ENCODE peak calls at places on chromosomes 13 and 19, in seven cellular contexts. J is fibroblast of the aortic adventitia, B is fibroblast of lung, O is fibroblast of mammary gland, I is foreskin keratinocyte, N is lower leg skin, F is lower lobe of right lung. Y is an unnamed sample.

GRCh38 chr13:74229242-74229641 is 95.0 kb upstream of the KLF12 start:
- DNase-seq in B (no peak), I (no peak), F (no peak), J (no peak), O (no peak), N (no peak), Y (no peak)

GRCh38 chr13:97182065-97182890 is 39.9 kb upstream of the MBNL2 start:
- DNase-seq in F (no peak), O (no peak), J (no peak), I (no peak), N (no peak), B (no peak), Y (no peak)

GRCh38 chr19:2726160-2726855 is 5.1 kb upstream of the DIRAS1 start:
- DNase-seq in J (no peak), O (no peak), B (no peak), I (no peak), N (no peak), F (no peak), Y (no peak)

GRCh38 chr13:30872685-30873443 is 33.2 kb upstream of the MEDAG start:
- DNase-seq in B (peak), I (peak), O (peak), F (no peak), J (peak), N (no peak), Y (no peak)

GRCh38 chr19:2503521-2504109 is 27.7 kb downstream of the GADD45B start:
- DNase-seq in N (peak), F (peak), J (peak), O (peak), I (peak), B (peak), Y (no peak)

GRCh38 chr13:110323172-110323851 is 16.2 kb downstream of the COL4A2 start:
- DNase-seq in J (peak), O (peak), B (peak), N (no peak), I (peak), F (no peak), Y (no peak)

GRCh38 chr19:29467824-29468401 is 57.9 kb upstream of the VSTM2B start:
- DNase-seq in J (peak), B (no peak), N (no peak), O (peak), I (peak), F (no peak), Y (no peak)

GRCh38 chr19:17794731-17795494 is at the start of gene B3GNT3:
- DNase-seq in F (peak), J (no peak), N (no peak), I (peak), O (no peak), B (no peak), Y (no peak)

GRCh38 chr13:65677906-65678305 is 1552.2 kb downstream of the PCDH9 start:
- DNase-seq in N (no peak), J (peak), F (no peak), I (no peak), O (peak), B (peak), Y (no peak)
- TF ChIP-seq CTCF in N (no peak), J (peak), F (no peak), I (no peak), O (peak), B (peak), Y (no peak)

GRCh38 chr19:37362733-37363132 is 8.2 kb upstream of the ZNF527 start:
- DNase-seq in I (no peak), N (no peak), B (no peak), O (peak), F (no peak), J (no peak), Y (no peak)
- TF ChIP-seq CTCF in I (peak), N (no peak), B (no peak), O (peak), F (no peak), J (no peak), Y (no peak)

DNA sequence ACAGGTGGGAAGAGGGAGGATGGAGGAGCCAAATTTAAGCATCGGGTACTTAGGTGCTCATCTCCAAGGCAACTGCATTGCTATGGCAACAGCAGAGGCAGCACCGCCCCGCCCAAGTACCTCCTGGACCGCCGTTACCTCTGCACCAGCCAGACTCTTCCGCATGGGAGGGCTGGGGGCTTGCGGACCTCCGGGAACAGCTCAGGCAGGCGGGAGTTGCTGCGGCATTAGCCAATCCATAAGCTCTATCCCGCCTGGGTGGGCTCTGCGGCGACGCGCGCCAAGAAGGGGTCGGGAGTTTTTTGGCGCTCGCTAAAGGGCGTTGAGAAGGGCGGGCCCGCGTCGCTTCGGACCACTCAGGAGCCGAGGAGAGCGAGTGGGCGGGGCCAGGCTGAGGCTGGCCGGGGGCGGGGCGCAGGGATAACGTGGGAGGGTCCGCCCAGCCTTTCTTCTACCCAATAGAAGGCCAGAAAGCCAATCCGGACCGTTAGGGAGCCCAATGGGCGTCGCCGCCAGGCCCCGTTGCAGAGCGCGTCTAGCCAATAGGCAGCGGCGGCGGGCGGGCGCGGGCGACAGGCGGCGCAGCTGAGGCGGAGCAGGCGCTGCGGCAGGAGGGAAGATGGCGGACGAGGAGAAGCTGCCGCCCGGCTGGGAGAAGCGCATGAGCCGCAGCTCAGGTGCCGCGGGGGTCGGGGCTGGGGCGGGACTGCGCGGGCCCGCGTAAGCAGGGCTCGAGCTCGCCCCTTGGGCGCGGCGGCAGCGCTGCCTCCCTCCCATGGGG is at the start of gene PIN1:
- DNase-seq in B (peak), F (peak), O (peak), I (peak), J (peak), N (peak), Y (peak)
- TF ChIP-seq CTCF in B (peak), F (peak), O (no peak), I (peak), J (peak), N (no peak), Y (peak)

GRCh38 chr13:26628706-26629105 is 71.2 kb downstream of the WASF3 start:
- DNase-seq in F (no peak), J (peak), I (peak), N (no peak), O (peak), B (peak), Y (no peak)
- TF ChIP-seq CTCF in F (no peak), J (peak), I (peak), N (no peak), O (peak), B (peak), Y (no peak)

DNA sequence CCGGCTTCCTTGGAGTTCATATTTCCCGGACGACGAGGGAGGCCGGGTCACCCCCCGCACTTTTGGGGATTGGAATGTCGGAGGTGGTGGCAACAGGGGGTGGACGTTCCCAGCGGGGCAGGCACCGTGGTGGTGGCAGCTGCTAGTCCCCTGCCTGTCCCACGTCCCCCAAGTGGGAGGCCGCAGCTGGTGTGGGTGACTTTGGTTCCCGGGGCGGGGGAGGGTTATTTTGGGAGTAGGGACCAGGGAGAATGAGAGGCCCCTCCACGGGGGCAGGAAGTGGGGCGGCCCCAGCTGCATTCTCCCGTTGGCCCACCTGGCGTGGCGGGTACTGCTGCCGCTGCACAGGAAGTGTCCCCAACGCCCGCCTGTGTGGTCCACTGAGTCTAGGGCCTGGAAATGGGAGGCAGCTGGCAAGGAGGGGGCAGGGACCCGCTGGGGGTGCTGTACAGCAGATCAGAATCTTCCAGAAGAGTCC is 11.1 kb upstream of the PLIN3 start:
- DNase-seq in N (no peak), B (no peak), J (no peak), O (no peak), I (no peak), F (no peak), Y (no peak)
- TF ChIP-seq CTCF in N (no peak), B (no peak), J (no peak), O (no peak), I (no peak), F (no peak), Y (no peak)

GRCh38 chr19:55382522-55383054 is 1.5 kb downstream of the TMEM238 start:
- DNase-seq in I (no peak), B (no peak), O (no peak), J (no peak), N (no peak), F (no peak), Y (no peak)

GRCh38 chr19:55383789-55384575 is at the start of gene TMEM238:
- DNase-seq in O (peak), J (peak), B (peak), I (no peak), N (no peak), F (peak), Y (no peak)

GRCh38 chr19:55384576-55385235 is 614 bp upstream of the TMEM238 start:
- DNase-seq in B (no peak), N (peak), F (peak), J (no peak), I (peak), O (no peak), Y (no peak)

GRCh38 chr19:55382013-55382412 is 2.1 kb downstream of the TMEM238 start:
- DNase-seq in B (no peak), J (no peak), I (no peak), F (no peak), N (no peak), O (no peak), Y (no peak)

DNA sequence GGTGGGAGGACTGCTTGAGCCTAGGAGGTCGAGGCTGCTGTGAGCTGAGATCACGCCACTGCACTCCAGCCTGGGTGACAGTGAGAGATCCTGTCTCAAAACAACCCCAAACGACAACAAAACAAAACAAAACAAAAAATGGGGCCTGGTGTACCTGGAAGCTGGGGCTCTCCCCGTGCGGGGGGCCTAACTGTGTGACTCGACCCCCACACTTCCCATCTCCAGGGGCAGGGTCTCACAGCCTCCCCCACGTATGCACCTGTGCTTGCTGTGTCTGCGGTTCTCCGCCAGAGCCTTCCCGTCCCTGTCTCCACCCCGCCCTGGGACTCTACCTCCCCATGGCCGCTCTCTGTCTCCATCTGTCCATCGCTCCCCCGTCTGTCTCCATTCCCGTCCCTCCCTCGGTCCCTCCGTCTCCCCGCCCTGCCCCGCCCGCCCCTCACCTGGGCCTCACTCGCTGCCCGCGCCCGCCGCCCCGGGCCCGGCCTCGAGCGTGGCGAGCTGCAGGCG is 758 bp downstream of the TMEM238 start:
- DNase-seq in J (no peak), O (no peak), N (no peak), I (no peak), B (no peak), F (no peak), Y (no peak)
- TF ChIP-seq CTCF in J (no peak), O (no peak), N (no peak), I (no peak), B (no peak), F (no peak), Y (no peak)

GRCh38 chr19:13833330-13834265 is 38.4 kb downstream of the ZSWIM4 start:
- DNase-seq in I (peak), O (peak), F (peak), J (peak), B (peak), N (peak), Y (peak)
- TF ChIP-seq CTCF in I (peak), O (peak), F (peak), J (peak), B (no peak), N (no peak), Y (peak)

GRCh38 chr19:49222528-49222927 is 64.9 kb downstream of the TRPM4 start:
- DNase-seq in B (no peak), I (no peak), N (no peak), J (no peak), O (no peak), F (no peak), Y (no peak)

GRCh38 chr19:49223472-49223871 is 65.9 kb downstream of the TRPM4 start:
- DNase-seq in J (no peak), B (no peak), N (no peak), O (no peak), F (no peak), I (no peak), Y (no peak)

GRCh38 chr19:49222011-49222410 is 64.4 kb downstream of the TRPM4 start:
- DNase-seq in B (no peak), J (peak), O (peak), F (no peak), N (no peak), I (no peak), Y (no peak)

GRCh38 chr19:49229416-49229815 is 71.8 kb downstream of the TRPM4 start:
- DNase-seq in B (no peak), O (no peak), F (no peak), I (no peak), N (no peak), J (no peak), Y (no peak)

GRCh38 chr19:49224856-49225255 is 67.3 kb downstream of the TRPM4 start:
- DNase-seq in B (peak), N (no peak), J (peak), I (peak), O (peak), F (no peak), Y (no peak)
- TF ChIP-seq CTCF in B (peak), N (no peak), J (peak), I (peak), O (peak), F (peak), Y (peak)

GRCh38 chr19:37931941-37932655 is 25.1 kb downstream of the SIPA1L3 start:
- DNase-seq in O (peak), I (peak), J (peak), N (peak), B (peak), F (peak), Y (peak)
- TF ChIP-seq CTCF in O (no peak), I (peak), J (no peak), N (no peak), B (peak), F (no peak), Y (no peak)

GRCh38 chr19:43560687-43561086 is 14.6 kb downstream of the XRCC1 start:
- DNase-seq in B (no peak), F (no peak), O (peak), N (no peak), J (no peak), I (no peak), Y (no peak)
- TF ChIP-seq CTCF in B (no peak), F (no peak), O (peak), N (no peak), J (no peak), I (peak), Y (no peak)

Y was measured in type B pancreatic cell.